ENCODE peak calls at places on chromosome 16, in six cellular contexts. One of them, this sample, is unnamed.
A peak's percentile ranks its signal among the peaks of the same experiment; 100 is the strongest.

GRCh38 chr16:17302620-17303019 is 168.1 kb downstream of the XYLT1 start:
- DNase-seq in transverse colon: no peak
- DNase-seq in stomach: no peak
- DNase-seq in K562: no peak
- DNase-seq in tibial nerve: no peak
- DNase-seq in SK-N-SH: no peak
- DNase-seq in this sample: no peak

GRCh38 chr16:27795992-27796614 is 246.2 kb downstream of the KATNIP start:
- DNase-seq in transverse colon: peak; percentile 27
- DNase-seq in stomach: peak; percentile 40
- DNase-seq in K562: peak; percentile 63
- DNase-seq in tibial nerve: no peak
- DNase-seq in SK-N-SH: no peak
- DNase-seq in this sample: no peak

GRCh38 chr16:31868701-31869167 is 4.9 kb upstream of the ZNF267 start:
- DNase-seq in transverse colon: peak; percentile 87
- DNase-seq in stomach: peak; percentile 89
- DNase-seq in K562: peak; percentile 71
- DNase-seq in tibial nerve: peak; percentile 90
- DNase-seq in SK-N-SH: peak; percentile 65
- DNase-seq in this sample: no peak

GRCh38 chr16:25859645-25860044 is 167.9 kb downstream of the HS3ST4 start:
- DNase-seq in transverse colon: no peak
- DNase-seq in stomach: no peak
- DNase-seq in K562: no peak
- DNase-seq in tibial nerve: no peak
- DNase-seq in SK-N-SH: no peak
- DNase-seq in this sample: no peak

GRCh38 chr16:10683160-10683559 is 11.6 kb downstream of the TEKT5 start:
- DNase-seq in transverse colon: no peak
- DNase-seq in stomach: no peak
- DNase-seq in K562: peak; percentile 63
- DNase-seq in tibial nerve: no peak
- DNase-seq in SK-N-SH: no peak
- DNase-seq in this sample: no peak

GRCh38 chr16:50265260-50265659 is 1.1 kb upstream of the ADCY7 start:
- DNase-seq in transverse colon: peak; percentile 42
- DNase-seq in stomach: peak; percentile 54
- DNase-seq in K562: peak; percentile 38
- DNase-seq in tibial nerve: no peak
- DNase-seq in SK-N-SH: peak; percentile 62
- DNase-seq in this sample: no peak

GRCh38 chr16:23254338-23254737 is 47.8 kb upstream of the SCNN1B start:
- DNase-seq in transverse colon: no peak
- DNase-seq in stomach: no peak
- DNase-seq in K562: no peak
- DNase-seq in tibial nerve: no peak
- DNase-seq in SK-N-SH: no peak
- DNase-seq in this sample: no peak

GRCh38 chr16:59164461-59164860 is 430.3 kb upstream of the GOT2 start:
- DNase-seq in transverse colon: no peak
- DNase-seq in stomach: peak; percentile 26
- DNase-seq in K562: no peak
- DNase-seq in tibial nerve: no peak
- DNase-seq in SK-N-SH: no peak
- DNase-seq in this sample: no peak

GRCh38 chr16:70795513-70795912 is 5.4 kb downstream of the VAC14 start:
- DNase-seq in transverse colon: no peak
- DNase-seq in stomach: no peak
- DNase-seq in K562: no peak
- DNase-seq in tibial nerve: no peak
- DNase-seq in SK-N-SH: no peak
- DNase-seq in this sample: no peak

GRCh38 chr16:89845417-89845816 is 17.1 kb downstream of the SPIRE2 start:
- DNase-seq in transverse colon: peak; percentile 28
- DNase-seq in stomach: no peak
- DNase-seq in K562: no peak
- DNase-seq in tibial nerve: no peak
- DNase-seq in SK-N-SH: no peak
- DNase-seq in this sample: no peak

GRCh38 chr16:28498666-28499065 is 4.2 kb downstream of the APOBR start:
- DNase-seq in transverse colon: no peak
- DNase-seq in stomach: no peak
- DNase-seq in K562: no peak
- DNase-seq in tibial nerve: no peak
- DNase-seq in SK-N-SH: no peak
- DNase-seq in this sample: no peak

GRCh38 chr16:81711609-81712329 is 67.3 kb upstream of the PLCG2 start:
- DNase-seq in transverse colon: peak; percentile 41
- DNase-seq in stomach: no peak
- DNase-seq in K562: peak; percentile 57
- DNase-seq in tibial nerve: no peak
- DNase-seq in SK-N-SH: peak; percentile 41
- DNase-seq in this sample: no peak
- TF ChIP-seq EP300 in transverse colon: peak; percentile 91
- TF ChIP-seq EP300 in stomach: peak; percentile 71
- TF ChIP-seq EP300 in K562: no peak
- TF ChIP-seq EP300 in tibial nerve: no peak
- TF ChIP-seq EP300 in SK-N-SH: peak; percentile 46
- TF ChIP-seq EP300 in this sample: peak; percentile 34

GRCh38 chr16:57081744-57082143 is 10.6 kb upstream of the CPNE2 start:
- DNase-seq in transverse colon: no peak
- DNase-seq in stomach: no peak
- DNase-seq in K562: no peak
- DNase-seq in tibial nerve: no peak
- DNase-seq in SK-N-SH: no peak
- DNase-seq in this sample: no peak

GRCh38 chr16:57083469-57083868 is 8.9 kb upstream of the CPNE2 start:
- DNase-seq in transverse colon: no peak
- DNase-seq in stomach: no peak
- DNase-seq in K562: no peak
- DNase-seq in tibial nerve: no peak
- DNase-seq in SK-N-SH: no peak
- DNase-seq in this sample: no peak

GRCh38 chr16:57082664-57083063 is 9.7 kb upstream of the CPNE2 start:
- DNase-seq in transverse colon: no peak
- DNase-seq in stomach: no peak
- DNase-seq in K562: no peak
- DNase-seq in tibial nerve: no peak
- DNase-seq in SK-N-SH: no peak
- DNase-seq in this sample: no peak

GRCh38 chr16:57084996-57085395 is 7.4 kb upstream of the CPNE2 start:
- DNase-seq in transverse colon: no peak
- DNase-seq in stomach: no peak
- DNase-seq in K562: no peak
- DNase-seq in tibial nerve: no peak
- DNase-seq in SK-N-SH: no peak
- DNase-seq in this sample: no peak

DNA sequence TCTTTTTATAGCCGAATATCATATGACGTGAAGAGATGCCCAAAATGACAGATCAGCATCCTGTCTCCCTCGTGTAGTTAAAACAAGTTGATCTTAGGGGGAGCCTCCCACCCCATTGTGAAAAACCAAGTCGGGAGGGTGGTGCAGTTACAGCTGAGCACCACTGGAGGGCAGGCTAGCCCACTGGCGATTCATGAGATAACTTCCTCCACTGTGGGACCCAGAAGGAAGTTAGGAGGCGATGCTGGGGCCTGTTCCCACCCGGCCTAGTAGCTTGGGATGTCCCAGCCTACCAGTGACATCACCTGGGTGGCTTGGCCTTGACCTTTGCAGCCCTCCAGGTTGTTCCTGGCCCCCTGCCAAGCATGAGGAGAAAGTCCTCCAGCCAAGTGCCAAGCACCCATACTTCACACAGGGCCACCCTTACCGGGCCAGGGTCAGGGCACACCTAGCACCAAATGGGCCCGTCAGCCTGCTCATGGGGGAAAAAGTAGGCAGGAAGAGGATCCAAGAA is 8.1 kb upstream of the CPNE2 start:
- DNase-seq in transverse colon: peak; percentile 72
- DNase-seq in stomach: peak; percentile 65
- DNase-seq in K562: peak; percentile 85
- DNase-seq in tibial nerve: peak; percentile 51
- DNase-seq in SK-N-SH: peak; percentile 87
- DNase-seq in this sample: no peak
- H3K27ac ChIP-seq in transverse colon: peak overlapping the region; percentile 28
- H3K27ac ChIP-seq in stomach: peak overlapping the region; percentile 45
- H3K27ac ChIP-seq in K562: no peak overlapping the region
- H3K27ac ChIP-seq in tibial nerve: no peak overlapping the region
- H3K27ac ChIP-seq in SK-N-SH: no peak overlapping the region
- H3K27ac ChIP-seq in this sample: peak overlapping the region; percentile 28

DNA sequence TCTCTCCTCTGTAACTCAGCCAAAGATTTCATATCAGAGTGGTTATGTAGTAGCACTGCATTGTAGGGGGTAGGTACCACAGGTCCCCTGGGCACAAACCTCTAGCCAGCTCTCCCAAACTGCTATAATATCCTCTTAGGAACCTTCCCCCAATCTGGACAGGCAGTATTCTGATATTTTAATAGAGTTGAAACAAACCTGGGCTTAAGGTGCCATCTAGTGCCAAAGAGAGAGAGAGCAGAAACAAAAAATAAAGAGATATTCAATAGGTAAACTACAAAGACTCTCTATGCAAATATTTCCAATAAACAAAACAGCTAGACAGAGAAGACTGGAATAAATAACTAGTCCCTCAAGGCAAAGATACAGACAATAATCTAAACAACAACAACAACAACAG is 1070.0 kb downstream of the CDH11 start:
- DNase-seq in transverse colon: no peak
- DNase-seq in stomach: no peak
- DNase-seq in K562: no peak
- DNase-seq in tibial nerve: no peak
- DNase-seq in SK-N-SH: no peak
- DNase-seq in this sample: no peak
- TF ChIP-seq CTCF in transverse colon: no peak
- TF ChIP-seq CTCF in stomach: no peak
- TF ChIP-seq CTCF in K562: no peak
- TF ChIP-seq CTCF in tibial nerve: no peak
- TF ChIP-seq CTCF in SK-N-SH: peak; percentile 66
- TF ChIP-seq CTCF in this sample: no peak

GRCh38 chr16:65749566-65749965 is 616.9 kb upstream of the CDH5 start:
- DNase-seq in transverse colon: no peak
- DNase-seq in stomach: no peak
- DNase-seq in K562: no peak
- DNase-seq in tibial nerve: no peak
- DNase-seq in SK-N-SH: no peak
- DNase-seq in this sample: no peak
- TF ChIP-seq EP300 in transverse colon: no peak
- TF ChIP-seq EP300 in stomach: no peak
- TF ChIP-seq EP300 in K562: no peak
- TF ChIP-seq EP300 in tibial nerve: no peak
- TF ChIP-seq EP300 in SK-N-SH: no peak
- TF ChIP-seq EP300 in this sample: no peak

GRCh38 chr16:85398050-85398451 is 215.1 kb upstream of the GSE1 start:
- DNase-seq in transverse colon: no peak
- DNase-seq in stomach: no peak
- DNase-seq in K562: no peak
- DNase-seq in tibial nerve: peak; percentile 5
- DNase-seq in SK-N-SH: no peak
- DNase-seq in this sample: no peak
- H3K27ac ChIP-seq in transverse colon: no peak overlapping the region
- H3K27ac ChIP-seq in stomach: no peak overlapping the region
- H3K27ac ChIP-seq in K562: no peak overlapping the region
- H3K27ac ChIP-seq in tibial nerve: no peak overlapping the region
- H3K27ac ChIP-seq in SK-N-SH: no peak overlapping the region
- H3K27ac ChIP-seq in this sample: no peak overlapping the region

DNA sequence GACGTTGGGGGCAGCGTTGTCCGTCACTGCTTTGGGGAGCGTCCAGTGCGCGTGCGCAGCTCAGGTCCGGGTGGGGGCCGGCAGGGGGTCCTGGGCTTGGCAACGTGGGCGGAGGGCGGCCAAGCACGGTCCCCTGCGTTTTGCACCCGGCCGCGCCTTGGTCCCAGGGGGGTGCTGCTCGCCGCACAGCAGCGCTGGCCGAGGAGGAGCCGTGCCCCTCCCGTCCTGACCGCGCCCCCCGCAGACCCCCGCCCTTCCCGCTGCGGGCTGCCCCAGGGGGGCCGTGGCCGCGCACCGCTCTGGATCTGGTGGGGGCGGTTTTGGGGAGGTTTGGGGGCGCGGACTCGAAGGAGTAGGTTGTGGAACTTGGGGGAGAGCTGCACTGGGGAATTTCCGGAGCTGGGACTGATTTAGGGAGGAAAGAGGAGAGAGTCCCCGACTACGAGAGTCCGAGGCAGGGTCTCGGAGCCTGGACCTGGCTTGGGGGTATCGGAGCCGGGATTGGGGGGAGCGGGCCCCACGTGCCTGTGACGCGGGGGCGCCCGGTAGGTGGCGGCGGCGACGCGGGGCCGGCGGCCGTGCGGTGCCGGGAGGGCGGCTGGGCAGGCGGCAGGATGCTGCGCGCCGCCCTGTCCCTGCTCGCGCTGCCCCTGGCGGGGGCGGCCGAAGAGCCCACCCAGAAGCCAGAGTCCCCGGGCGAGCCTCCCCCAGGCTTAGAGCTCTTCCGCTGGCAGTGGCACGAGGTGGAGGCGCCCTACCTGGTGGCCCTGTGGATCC is at the start of gene SLC9A5:
- DNase-seq in transverse colon: no peak
- DNase-seq in stomach: no peak
- DNase-seq in K562: peak; percentile 64
- DNase-seq in tibial nerve: no peak
- DNase-seq in SK-N-SH: peak; percentile 86
- DNase-seq in this sample: no peak
- TF ChIP-seq CTCF in transverse colon: no peak
- TF ChIP-seq CTCF in stomach: no peak
- TF ChIP-seq CTCF in K562: peak; percentile 24
- TF ChIP-seq CTCF in tibial nerve: peak; percentile 53
- TF ChIP-seq CTCF in SK-N-SH: peak; percentile 32
- TF ChIP-seq CTCF in this sample: peak; percentile 27

DNA sequence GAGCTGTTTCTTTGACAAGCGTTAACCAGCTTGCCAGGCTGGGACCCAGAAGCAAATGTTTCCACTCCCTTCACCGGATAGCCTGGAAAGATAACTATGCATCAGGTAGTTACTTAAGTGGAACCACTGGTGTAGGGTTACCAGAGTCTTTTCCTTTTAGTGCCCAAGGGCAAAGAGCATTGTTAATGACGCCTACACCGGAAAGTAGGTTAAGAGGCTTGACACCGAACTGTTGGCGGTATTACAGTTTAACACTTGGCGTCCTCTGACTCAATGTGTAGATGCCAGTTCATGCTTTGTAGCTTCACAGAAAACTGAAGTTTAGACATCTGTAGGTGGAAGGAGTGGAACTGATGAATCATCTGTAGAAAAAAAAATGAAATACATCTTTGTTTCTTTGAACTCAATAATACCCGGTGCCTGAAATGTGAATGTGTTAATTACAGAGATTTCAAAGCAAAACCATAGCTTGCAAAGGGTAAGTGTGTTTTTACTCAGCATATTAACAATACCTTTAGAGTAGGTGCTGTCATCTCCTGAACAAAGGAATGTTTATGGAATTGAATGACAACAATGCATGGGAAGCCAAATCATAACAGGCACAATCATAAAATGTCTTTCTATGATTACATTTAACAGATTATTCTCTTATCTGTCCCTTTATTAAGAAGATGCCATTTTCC is 426.7 kb upstream of the SALL1 start:
- DNase-seq in transverse colon: no peak
- DNase-seq in stomach: no peak
- DNase-seq in K562: no peak
- DNase-seq in tibial nerve: no peak
- DNase-seq in SK-N-SH: no peak
- DNase-seq in this sample: no peak
- TF ChIP-seq EP300 in transverse colon: no peak
- TF ChIP-seq EP300 in stomach: no peak
- TF ChIP-seq EP300 in K562: no peak
- TF ChIP-seq EP300 in tibial nerve: no peak
- TF ChIP-seq EP300 in SK-N-SH: no peak
- TF ChIP-seq EP300 in this sample: no peak

This sample was measured in upper lobe of left lung.